ENCODE peak calls at places on chromosomes 16 and 17, in six cellular contexts. I is neuronal stem cell, H is IMR-90, E is mesenchymal stem cell, T is H1, S is trophoblast cell. A is an unnamed sample.

GRCh38 chr17:39663688-39664580 is 1.2 kb upstream of the TCAP start:
- DNase-seq in H (no peak), T (no peak), E (peak), S (peak), I (no peak), A (peak)

GRCh38 chr17:80647746-80648145 is 103.1 kb downstream of the RPTOR start:
- DNase-seq in H (peak), E (peak), S (no peak), I (no peak), T (no peak), A (no peak)

GRCh38 chr17:4708436-4708835 is 2.0 kb upstream of the ARRB2 start:
- DNase-seq in E (peak), H (no peak), I (no peak), T (no peak), S (no peak), A (peak)

GRCh38 chr17:65283704-65284103 is 146.5 kb downstream of the RGS9 start:
- DNase-seq in E (no peak), I (no peak), H (peak), S (no peak), T (no peak), A (no peak)

GRCh38 chr17:57260325-57261083 is 4.2 kb downstream of the MSI2 start:
- DNase-seq in S (no peak), H (no peak), E (no peak), T (no peak), I (no peak), A (no peak)

GRCh38 chr17:2366747-2367494 is 29.6 kb downstream of the SGSM2 start:
- DNase-seq in H (no peak), I (no peak), S (no peak), E (peak), T (no peak), A (peak)

GRCh38 chr17:45749831-45750335 is 34.2 kb upstream of the CRHR1 start:
- DNase-seq in I (no peak), E (no peak), T (no peak), S (no peak), H (no peak), A (no peak)

GRCh38 chr17:16940116-16940881 is 31.6 kb downstream of the TNFRSF13B start:
- DNase-seq in S (no peak), T (peak), H (no peak), I (no peak), E (no peak), A (peak)

GRCh38 chr16:27639588-27640276 is 89.8 kb downstream of the KATNIP start:
- DNase-seq in I (peak), T (no peak), H (peak), S (peak), E (peak), A (peak)

GRCh38 chr16:84989791-84990620 is 21.3 kb downstream of the ZDHHC7 start:
- DNase-seq in E (no peak), I (no peak), T (no peak), S (no peak), H (no peak), A (no peak)

GRCh38 chr16:19130852-19131808 is 17.4 kb downstream of the ITPRIPL2 start:
- DNase-seq in I (no peak), S (no peak), T (no peak), H (peak), E (peak), A (no peak)

GRCh38 chr17:16301963-16302855 is 51.1 kb downstream of the CENPV start:
- DNase-seq in T (no peak), E (no peak), S (no peak), I (no peak), H (peak), A (no peak)

GRCh38 chr17:17042381-17042736 is at the start of gene MPRIP:
- DNase-seq in E (no peak), H (no peak), T (no peak), I (no peak), S (no peak), A (no peak)

GRCh38 chr17:66492500-66493123 is 190.2 kb downstream of the PRKCA start:
- DNase-seq in H (no peak), E (peak), T (no peak), I (no peak), S (no peak), A (peak)

GRCh38 chr17:37701424-37702020 is 43.3 kb downstream of the HNF1B start:
- DNase-seq in I (no peak), T (no peak), H (no peak), E (no peak), S (no peak), A (peak)

GRCh38 chr17:67105213-67105612 is 60.9 kb downstream of the CACNG1 start:
- DNase-seq in S (no peak), I (no peak), H (peak), T (no peak), E (peak), A (no peak)

GRCh38 chr17:78995761-78996451 is 13.7 kb downstream of the CANT1 start:
- DNase-seq in E (no peak), I (no peak), T (no peak), H (no peak), S (no peak), A (no peak)

GRCh38 chr16:84816485-84816884 is 3.3 kb upstream of the CRISPLD2 start:
- DNase-seq in E (no peak), T (no peak), H (no peak), I (no peak), S (no peak), A (no peak)

GRCh38 chr17:72534776-72535175 is 414.0 kb downstream of the SOX9 start:
- DNase-seq in E (no peak), H (no peak), S (no peak), I (no peak), T (no peak), A (no peak)

GRCh38 chr17:17682293-17682736 is 1.1 kb downstream of the RAI1 start:
- DNase-seq in S (no peak), E (peak), T (no peak), H (no peak), I (no peak), A (no peak)

GRCh38 chr17:75364078-75364477 is 41.4 kb downstream of the GRB2 start:
- DNase-seq in H (peak), S (no peak), E (peak), I (no peak), T (no peak), A (no peak)

GRCh38 chr17:61678339-61678738 is 87.3 kb upstream of the NACA2 start:
- DNase-seq in S (no peak), E (no peak), H (no peak), T (no peak), I (no peak), A (no peak)

GRCh38 chr16:89785523-89786155 is 30.8 kb downstream of the FANCA start:
- DNase-seq in S (no peak), E (no peak), H (no peak), I (no peak), T (no peak), A (no peak)

GRCh38 chr16:57637965-57638364 is 9.5 kb downstream of the ADGRG1 start:
- DNase-seq in S (no peak), H (no peak), T (no peak), I (no peak), E (no peak), A (no peak)
- H4K91ac ChIP-seq in S (no peak), H (no peak), T (no peak), I (no peak), E (no peak), A (no peak)

DNA sequence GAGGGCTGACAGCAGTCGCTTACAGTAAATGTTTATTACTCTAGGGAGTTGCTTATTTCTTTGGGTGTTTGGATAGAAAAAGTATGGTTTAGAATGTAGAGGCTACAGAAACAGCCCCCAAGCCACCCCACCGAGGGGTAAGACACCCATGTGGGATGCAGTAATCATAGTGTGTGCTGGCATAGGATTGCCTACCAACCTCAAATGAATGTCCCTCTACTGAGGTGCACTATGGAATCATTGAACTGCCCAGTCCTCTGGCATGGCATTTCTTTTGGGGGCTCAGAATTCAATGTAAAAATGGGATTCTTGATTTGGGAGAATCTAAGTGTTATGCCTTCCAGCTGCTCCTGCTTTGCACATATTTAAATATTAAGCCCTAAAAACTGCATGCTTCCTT is 46.8 kb downstream of the ZNF267 start:
- DNase-seq in H (no peak), S (no peak), E (no peak), T (no peak), I (no peak), A (no peak)
- H4K91ac ChIP-seq in H (no peak), S (no peak), E (no peak), T (no peak), I (no peak), A (no peak)

DNA sequence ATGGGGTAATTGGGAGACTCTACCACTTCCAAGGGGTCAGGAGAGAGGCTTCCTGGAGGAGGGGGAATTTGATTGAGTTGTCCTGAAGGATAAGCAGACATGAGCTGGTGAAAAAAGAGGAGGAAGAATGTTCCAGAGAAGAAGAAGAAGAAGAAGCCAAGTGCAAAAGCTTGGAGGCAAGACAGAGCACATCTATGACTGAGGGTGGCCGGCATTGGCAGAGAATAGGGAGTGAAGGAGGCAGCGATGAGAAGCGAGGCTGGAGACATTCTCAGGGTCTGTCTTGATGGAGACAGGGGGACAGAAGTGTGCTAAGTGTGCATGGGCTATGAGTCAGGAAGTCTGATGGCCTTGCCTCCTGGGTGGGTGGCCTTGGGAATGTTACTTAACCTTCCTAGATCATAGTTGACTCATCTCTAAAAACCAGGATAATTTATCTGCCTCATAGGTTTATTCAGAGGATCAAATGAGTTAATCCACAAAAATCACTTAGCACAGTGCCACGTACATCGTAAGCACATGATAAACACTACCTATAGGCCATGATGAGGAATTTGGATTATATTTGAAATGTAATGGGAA is 171.7 kb downstream of the ABCC12 start:
- DNase-seq in T (no peak), S (no peak), E (no peak), H (no peak), I (no peak), A (no peak)
- H4K91ac ChIP-seq in T (no peak), S (no peak), E (no peak), H (no peak), I (no peak), A (no peak)

GRCh38 chr17:55430531-55431228 is 9.0 kb upstream of the MMD start:
- DNase-seq in E (no peak), H (no peak), S (no peak), T (no peak), I (no peak), A (no peak)
- H4K91ac ChIP-seq in E (no peak), H (no peak), S (no peak), T (no peak), I (no peak), A (no peak)

A was measured in H9.